ENCODE peak calls at places on chromosomes 4 and X, in ten cellular contexts. Z, K, O, R, P, T, S, Y, C and E are unnamed samples.

GRCh38 chr4:140851032-140851636 is 94.9 kb upstream of the TBC1D9 start:
- DNase-seq in Z (peak; percentile 26), K (peak; percentile 66), O (peak; percentile 62), R (peak; percentile 3), P (no peak), T (peak; percentile 51), S (no peak), Y (peak; percentile 65), C (peak; percentile 77), E (peak; percentile 52)

GRCh38 chrX:102516314-102516936 is at the start of gene TMSB15A:
- DNase-seq in Z (peak; percentile 72), K (no peak), O (peak; percentile 41), R (peak; percentile 49), P (no peak), T (peak; percentile 19), S (peak; percentile 69), Y (no peak), C (peak; percentile 71), E (peak; percentile 26)

GRCh38 chrX:42714981-42715688 is 62.8 kb downstream of the PPP1R2C start:
- DNase-seq in Z (no peak), K (no peak), O (no peak), R (peak; percentile 72), P (no peak), T (peak; percentile 8), S (peak; percentile 69), Y (no peak), C (peak; percentile 69), E (peak; percentile 1)

GRCh38 chr4:13261486-13262257 is 222.5 kb downstream of the RAB28 start:
- DNase-seq in Z (no peak), K (no peak), O (no peak), R (no peak), P (no peak), T (no peak), S (no peak), Y (no peak), C (no peak), E (no peak)

GRCh38 chr4:118964891-118965411 is 76.3 kb downstream of the SYNPO2 start:
- DNase-seq in Z (peak; percentile 77), K (peak; percentile 72), O (no peak), R (no peak), P (no peak), T (no peak), S (no peak), Y (no peak), C (no peak), E (no peak)

GRCh38 chr4:66564901-66565648 is 894.8 kb upstream of the EPHA5 start:
- DNase-seq in Z (no peak), K (no peak), O (no peak), R (no peak), P (no peak), T (no peak), S (no peak), Y (no peak), C (no peak), E (no peak)

GRCh38 chr4:78222575-78223186 is 165.6 kb downstream of the FRAS1 start:
- DNase-seq in Z (no peak), K (no peak), O (no peak), R (no peak), P (no peak), T (no peak), S (no peak), Y (no peak), C (no peak), E (no peak)

GRCh38 chrX:121000589-121000988 is 15.0 kb upstream of the CT47A1 start:
- DNase-seq in Z (no peak), K (peak; percentile 57), O (peak; percentile 2), R (no peak), P (no peak), T (peak; percentile 7), S (no peak), Y (peak; percentile 36), C (peak; percentile 37), E (peak; percentile 21)

GRCh38 chrX:153511784-153512500 is 5.5 kb upstream of the ATP2B3 start:
- DNase-seq in Z (no peak), K (no peak), O (no peak), R (no peak), P (no peak), T (no peak), S (no peak), Y (no peak), C (no peak), E (no peak)

GRCh38 chrX:130704053-130705038 is 198.7 kb downstream of the ENOX2 start:
- DNase-seq in Z (no peak), K (peak; percentile 44), O (no peak), R (no peak), P (no peak), T (peak; percentile 1), S (no peak), Y (no peak), C (no peak), E (no peak)

GRCh38 chr4:26179316-26179760 is 141.5 kb upstream of the RBPJ start:
- DNase-seq in Z (no peak), K (no peak), O (peak; percentile 43), R (no peak), P (no peak), T (no peak), S (no peak), Y (no peak), C (no peak), E (no peak)

GRCh38 chr4:114386637-114387233 is 211.9 kb upstream of the UGT8 start:
- DNase-seq in Z (no peak), K (peak; percentile 56), O (peak; percentile 9), R (no peak), P (no peak), T (peak; percentile 30), S (no peak), Y (peak; percentile 38), C (peak; percentile 38), E (peak; percentile 23)

GRCh38 chr4:143251781-143252180 is 67.1 kb downstream of the USP38 start:
- DNase-seq in Z (no peak), K (peak; percentile 60), O (no peak), R (no peak), P (no peak), T (no peak), S (no peak), Y (peak; percentile 10), C (no peak), E (no peak)

GRCh38 chr4:129113919-129114318 is 18.0 kb downstream of the C4orf33 start:
- DNase-seq in Z (no peak), K (no peak), O (no peak), R (no peak), P (no peak), T (no peak), S (no peak), Y (no peak), C (no peak), E (no peak)

GRCh38 chr4:147334478-147334877 is 146.4 kb upstream of the EDNRA start:
- DNase-seq in Z (no peak), K (peak; percentile 69), O (no peak), R (no peak), P (no peak), T (no peak), S (no peak), Y (no peak), C (no peak), E (no peak)

GRCh38 chrX:154378059-154378798 is 866 bp upstream of the EMD start:
- DNase-seq in Z (peak; percentile 73), K (peak; percentile 48), O (peak; percentile 89), R (peak; percentile 19), P (no peak), T (peak; percentile 49), S (no peak), Y (no peak), C (no peak), E (no peak)

GRCh38 chr4:1369484-1370079 is 22.6 kb downstream of the UVSSA start:
- DNase-seq in Z (no peak), K (no peak), O (no peak), R (no peak), P (no peak), T (no peak), S (no peak), Y (no peak), C (no peak), E (no peak)

GRCh38 chrX:108485960-108486359 is 46.3 kb downstream of the COL4A5 start:
- DNase-seq in Z (no peak), K (no peak), O (no peak), R (no peak), P (no peak), T (no peak), S (no peak), Y (no peak), C (no peak), E (no peak)

GRCh38 chrX:19889582-19890342 is 2.4 kb upstream of the SH3KBP1 start:
- DNase-seq in Z (no peak), K (peak; percentile 66), O (peak; percentile 49), R (no peak), P (no peak), T (peak; percentile 63), S (no peak), Y (peak; percentile 37), C (peak; percentile 55), E (peak; percentile 43)

GRCh38 chrX:117610806-117611205 is 505.8 kb downstream of the KLHL13 start:
- DNase-seq in Z (no peak), K (no peak), O (no peak), R (no peak), P (no peak), T (no peak), S (no peak), Y (no peak), C (no peak), E (no peak)

GRCh38 chr4:73222466-73223257 is 35.9 kb downstream of the ANKRD17 start:
- DNase-seq in Z (peak; percentile 49), K (peak; percentile 95), O (peak; percentile 62), R (peak; percentile 74), P (peak; percentile 16), T (peak; percentile 94), S (no peak), Y (peak; percentile 83), C (peak; percentile 85), E (peak; percentile 83)

GRCh38 chr4:122898370-122899150 is 23.8 kb downstream of the NUDT6 start:
- DNase-seq in Z (no peak), K (peak; percentile 91), O (no peak), R (no peak), P (no peak), T (peak; percentile 91), S (no peak), Y (peak; percentile 82), C (no peak), E (peak; percentile 76)

GRCh38 chr4:3311095-3311372 is 18.2 kb downstream of the RGS12 start:
- DNase-seq in Z (no peak), K (no peak), O (no peak), R (no peak), P (no peak), T (no peak), S (peak; percentile 22), Y (no peak), C (no peak), E (no peak)

GRCh38 chrX:134369576-134369975 is 90.4 kb upstream of the HPRT1 start:
- DNase-seq in Z (no peak), K (no peak), O (peak; percentile 51), R (no peak), P (no peak), T (no peak), S (no peak), Y (no peak), C (no peak), E (no peak)

GRCh38 chr4:79255793-79256192 is 70.1 kb downstream of the NAA11 start:
- DNase-seq in Z (no peak), K (no peak), O (no peak), R (no peak), P (no peak), T (no peak), S (no peak), Y (no peak), C (peak; percentile 10), E (no peak)

GRCh38 chrX:149497626-149498025 is 7.5 kb downstream of the IDS start:
- DNase-seq in Z (no peak), K (peak; percentile 74), O (no peak), R (no peak), P (no peak), T (peak; percentile 15), S (no peak), Y (no peak), C (no peak), E (no peak)

GRCh38 chr4:13942936-13943335 is 315.4 kb upstream of the BOD1L1 start:
- DNase-seq in Z (no peak), K (no peak), O (no peak), R (no peak), P (no peak), T (no peak), S (no peak), Y (no peak), C (no peak), E (no peak)

GRCh38 chrX:27086221-27086620 is 376.9 kb downstream of the PPP4R3C start:
- DNase-seq in Z (no peak), K (no peak), O (no peak), R (no peak), P (no peak), T (no peak), S (no peak), Y (no peak), C (no peak), E (no peak)